ENCODE peak calls at places on chromosomes 12 and 14, in ten cellular contexts. V, G, E, R, O, I, B, J, A and Q are unnamed samples. For H3K36me3, the result is how much of the 10 kb centered on the place peaks cover.

GRCh38 chr12:40446385-40446784 is 221.6 kb downstream of the LRRK2 start:
- DNase-seq in B (no peak), R (no peak), J (peak), G (peak), V (peak), I (no peak), A (peak), E (no peak), O (peak), Q (no peak)

GRCh38 chr12:57736743-57737466 is 1.6 kb downstream of the AGAP2 start:
- DNase-seq in G (no peak), A (no peak), J (no peak), B (no peak), R (no peak), O (peak), V (no peak), I (no peak), E (no peak), Q (no peak)

GRCh38 chr14:26281280-26281998 is 316.4 kb downstream of the NOVA1 start:
- DNase-seq in R (no peak), O (peak), V (no peak), G (peak), B (no peak), J (peak), I (no peak), E (no peak), A (no peak), Q (no peak)

GRCh38 chr12:47408171-47408871 is 297.5 kb downstream of the RPAP3 start:
- DNase-seq in I (no peak), O (peak), G (peak), B (peak), A (no peak), J (peak), R (no peak), V (peak), E (no peak), Q (no peak)

GRCh38 chr12:7472060-7472459 is 28.1 kb upstream of the CD163L1 start:
- DNase-seq in B (no peak), R (no peak), I (no peak), O (no peak), V (no peak), E (peak), A (no peak), J (no peak), G (no peak), Q (no peak)

GRCh38 chr12:45674583-45674982 is 54.9 kb upstream of the ARID2 start:
- DNase-seq in O (no peak), B (no peak), G (no peak), E (peak), J (no peak), A (no peak), V (no peak), R (no peak), I (peak), Q (no peak)

GRCh38 chr12:22333186-22333745 is 1.2 kb downstream of the ST8SIA1 start:
- DNase-seq in J (no peak), G (no peak), V (no peak), O (no peak), E (no peak), R (no peak), B (no peak), A (no peak), I (no peak), Q (no peak)

GRCh38 chr12:25054076-25054782 is 105.3 kb upstream of the BCAT1 start:
- DNase-seq in E (no peak), A (no peak), I (no peak), V (no peak), R (no peak), B (no peak), J (no peak), O (no peak), G (no peak), Q (no peak)

GRCh38 chr12:25434493-25434892 is 118.6 kb downstream of the LMNTD1 start:
- DNase-seq in J (no peak), O (peak), V (no peak), G (no peak), A (no peak), R (no peak), E (no peak), I (no peak), B (no peak), Q (no peak)

GRCh38 chr12:7190268-7191055 is 976 bp downstream of the PEX5 start:
- DNase-seq in J (no peak), R (peak), G (peak), V (no peak), E (peak), O (peak), A (no peak), I (no peak), B (peak), Q (no peak)

GRCh38 chr12:99911076-99911475 is 73.7 kb downstream of the ANKS1B start:
- DNase-seq in I (no peak), A (no peak), G (peak), J (no peak), V (no peak), O (no peak), R (no peak), E (peak), B (no peak), Q (no peak)

GRCh38 chr12:88958153-88958552 is 377.9 kb upstream of the KITLG start:
- DNase-seq in V (no peak), O (peak), R (no peak), J (no peak), B (no peak), E (no peak), I (no peak), G (peak), A (no peak), Q (no peak)

GRCh38 chr12:501722-502447 is 42.1 kb downstream of the B4GALNT3 start:
- DNase-seq in I (peak), A (no peak), E (no peak), G (no peak), J (no peak), O (no peak), V (no peak), B (no peak), R (no peak), Q (no peak)

GRCh38 chr14:61482348-61483206 is 161.2 kb downstream of the PRKCH start:
- DNase-seq in A (peak), J (no peak), O (no peak), I (no peak), B (no peak), E (no peak), G (no peak), V (no peak), R (no peak), Q (no peak)

GRCh38 chr14:104171029-104171697 is 32.8 kb downstream of the KIF26A start:
- DNase-seq in A (no peak), B (no peak), I (peak), E (no peak), R (no peak), G (no peak), O (peak), J (no peak), V (no peak), Q (no peak)

GRCh38 chr14:58072288-58073071 is 79.5 kb downstream of the ARMH4 start:
- DNase-seq in A (peak), G (peak), I (peak), E (no peak), V (peak), J (peak), O (peak), B (peak), R (peak), Q (no peak)

GRCh38 chr14:22513066-22513812 is 75.8 kb downstream of the DAD1 start:
- DNase-seq in V (no peak), B (no peak), A (no peak), I (no peak), R (no peak), J (no peak), E (no peak), O (no peak), G (no peak), Q (no peak)

GRCh38 chr12:13956060-13956590 is 25.3 kb downstream of the GRIN2B start:
- DNase-seq in A (no peak), R (no peak), E (no peak), B (no peak), O (no peak), V (no peak), G (no peak), I (no peak), J (no peak), Q (no peak)

GRCh38 chr12:97464241-97465011 is 1.8 kb downstream of the RMST start:
- DNase-seq in V (no peak), E (no peak), B (no peak), J (no peak), G (no peak), O (peak), R (no peak), A (no peak), I (no peak), Q (no peak)

GRCh38 chr12:116962197-116962596 is 51.4 kb downstream of the FBXW8 start:
- DNase-seq in B (no peak), J (no peak), I (no peak), G (no peak), V (no peak), A (no peak), O (no peak), R (no peak), E (no peak), Q (no peak)

GRCh38 chr14:69268223-69268622 is 8.3 kb downstream of the GALNT16 start:
- DNase-seq in R (no peak), I (no peak), A (no peak), E (no peak), G (no peak), O (no peak), V (no peak), B (no peak), J (no peak), Q (no peak)

GRCh38 chr12:22201101-22201500 is 133.4 kb downstream of the ST8SIA1 start:
- DNase-seq in I (no peak), E (no peak), V (no peak), R (no peak), A (no peak), B (no peak), J (no peak), O (no peak), G (no peak), Q (no peak)

GRCh38 chr14:104851896-104852663 is 13.0 kb upstream of the CEP170B start:
- DNase-seq in R (no peak), J (no peak), E (no peak), O (peak), V (no peak), A (peak), I (no peak), B (no peak), G (no peak), Q (no peak)

GRCh38 chr12:6998708-6999451 is 19.4 kb downstream of the LPCAT3 start:
- DNase-seq in I (no peak), G (peak), E (no peak), J (no peak), A (no peak), V (peak), B (no peak), R (no peak), O (no peak), Q (no peak)

GRCh38 chr12:76135456-76135855 is 51.0 kb upstream of the NAP1L1 start:
- DNase-seq in I (no peak), R (no peak), O (no peak), E (no peak), G (no peak), B (no peak), J (no peak), V (no peak), A (no peak), Q (no peak)

GRCh38 chr12:76032043-76032981 is 736 bp upstream of the PHLDA1 start:
- DNase-seq in O (peak), G (peak), A (peak), I (peak), J (peak), V (no peak), E (peak), R (peak), B (peak), Q (peak)

GRCh38 chr12:29212682-29213397 is 63.8 kb downstream of the FAR2 start:
- DNase-seq in O (no peak), V (no peak), B (no peak), E (no peak), A (no peak), G (no peak), I (no peak), J (no peak), R (no peak), Q (no peak)

GRCh38 chr12:53049582-53050318 is at the start of gene TNS2:
- DNase-seq in R (no peak), A (peak), G (peak), J (peak), O (peak), E (peak), V (no peak), I (peak), B (peak), Q (peak)

GRCh38 chr12:21547437-21547836 is 21.3 kb downstream of the SPX start:
- DNase-seq in G (no peak), I (no peak), V (no peak), E (no peak), B (no peak), O (no peak), R (no peak), A (no peak), J (no peak), Q (no peak)

GRCh38 chr14:68785817-68786490 is 6.9 kb downstream of the ZFP36L1 start:
- DNase-seq in G (no peak), O (peak), J (peak), R (no peak), I (peak), A (no peak), V (no peak), B (peak), E (peak), Q (peak)

GRCh38 chr12:127191124-127191523 is 1075.8 kb upstream of the TMEM132C start:
- DNase-seq in J (no peak), B (no peak), O (no peak), R (no peak), A (no peak), V (no peak), I (no peak), E (no peak), G (no peak), Q (no peak)

GRCh38 chr12:106304797-106305196 is 2.3 kb downstream of the TCP11L2 start:
- DNase-seq in I (no peak), G (no peak), B (no peak), V (no peak), J (no peak), O (no peak), A (no peak), R (no peak), E (no peak), Q (no peak)

DNA sequence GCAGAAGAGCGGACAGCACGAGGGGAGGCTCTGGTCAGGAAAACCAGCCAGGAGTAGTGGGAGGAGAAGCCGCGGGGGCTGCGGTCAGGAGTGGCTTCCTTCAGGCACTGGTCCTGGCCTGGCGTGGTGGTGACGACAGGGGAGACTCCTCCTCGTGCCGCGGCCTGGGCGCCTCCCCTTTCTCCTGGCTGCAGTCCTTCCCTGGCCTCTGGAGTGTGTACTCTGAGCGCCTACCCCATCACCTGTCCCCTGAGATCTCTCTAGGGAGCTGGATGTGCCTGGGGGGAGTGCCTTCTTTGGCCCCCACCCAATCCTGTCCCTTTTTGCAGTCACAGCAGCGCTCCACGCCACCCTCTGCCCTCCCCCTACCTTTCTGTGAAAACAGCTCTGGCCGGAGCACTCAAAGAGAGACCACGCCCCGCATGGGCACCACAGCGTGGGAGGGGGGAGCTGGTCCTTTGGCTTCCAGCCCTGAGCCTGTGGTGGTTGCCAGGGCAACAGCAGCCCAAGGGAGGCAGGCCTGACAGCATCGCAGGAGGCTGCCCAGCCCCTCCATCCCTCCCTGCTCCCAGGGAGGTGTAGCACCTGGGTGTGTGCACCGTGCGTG is 125.9 kb downstream of the CALM1 start:
- DNase-seq in O (no peak), E (peak), R (peak), A (peak), B (peak), I (peak), V (no peak), J (no peak), G (no peak), Q (no peak)
- TF ChIP-seq POLR2AphosphoS5 in O (no peak), E (peak), R (peak), A (peak), B (no peak), I (no peak), V (no peak), J (no peak), G (no peak), Q (no peak)

GRCh38 chr14:50773632-50774541 is 57.1 kb downstream of the NIN start:
- DNase-seq in O (peak), V (no peak), J (peak), B (peak), R (peak), I (peak), E (no peak), G (peak), A (peak), Q (no peak)
- H3K27ac ChIP-seq in O (no peak), V (no peak), J (no peak), B (peak), R (no peak), I (no peak), E (no peak), G (no peak), A (peak), Q (peak)

DNA sequence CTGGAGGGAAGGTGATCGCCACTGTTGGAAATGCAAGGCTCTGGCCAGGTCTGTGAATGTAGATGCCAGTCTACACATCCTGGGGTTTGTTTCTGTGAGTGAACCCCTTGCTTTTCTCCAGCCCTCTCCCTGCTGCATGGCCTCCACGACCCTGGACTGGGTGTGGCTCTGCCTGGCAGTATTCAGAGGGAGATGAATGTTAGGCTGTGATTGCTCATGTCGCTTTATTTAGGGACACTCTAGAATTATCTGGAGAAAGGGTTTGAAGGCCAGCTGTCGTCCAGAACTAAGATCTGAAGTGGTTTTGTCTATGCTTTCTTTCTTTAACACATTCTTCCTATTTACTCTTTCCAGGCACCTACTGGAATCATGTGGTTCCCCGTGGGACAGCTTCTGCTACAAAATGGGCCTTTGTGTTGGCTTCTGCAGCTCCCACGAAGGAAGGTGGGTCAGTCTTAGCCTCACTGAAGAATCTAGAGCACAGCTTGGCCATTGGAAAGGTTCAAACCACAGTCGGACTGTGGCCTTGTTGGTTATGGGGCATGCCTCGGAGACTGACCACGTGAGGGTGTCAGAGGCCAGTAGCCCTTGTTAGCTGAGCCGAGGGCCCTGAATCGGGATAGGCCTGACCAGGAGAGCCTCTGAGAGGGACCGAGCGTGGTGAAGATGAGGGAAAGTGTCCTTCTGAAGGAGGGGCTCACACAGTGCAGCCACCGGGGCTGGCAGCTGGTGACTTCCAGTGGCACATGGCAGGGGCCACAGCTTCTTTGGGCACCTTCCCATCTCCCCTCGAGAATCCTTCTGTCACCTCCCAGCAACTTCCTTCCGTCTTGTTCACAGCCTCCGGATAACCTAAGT is 59.1 kb downstream of the ANKRD9 start:
- DNase-seq in A (no peak), R (no peak), O (no peak), E (no peak), I (no peak), G (no peak), B (no peak), J (no peak), V (no peak), Q (peak)
- H3K36me3 ChIP-seq in A (half or more), R (under half), O (under half), E (half or more), I (half or more), G (under half), B (under half), J (under half), V (under half), Q (half or more)

GRCh38 chr12:8698132-8698829 is 490 bp downstream of the RIMKLB start:
- DNase-seq in J (peak), G (no peak), E (peak), B (peak), V (no peak), A (peak), O (peak), I (peak), R (peak), Q (peak)
- TF ChIP-seq POLR2AphosphoS5 in J (peak), G (no peak), E (peak), B (no peak), V (no peak), A (no peak), O (no peak), I (peak), R (no peak), Q (no peak)

GRCh38 chr12:2922329-2922728 is 31.6 kb downstream of the TULP3 start:
- DNase-seq in I (no peak), B (no peak), V (no peak), J (no peak), E (no peak), O (peak), R (no peak), G (no peak), A (no peak), Q (no peak)

GRCh38 chr12:2925322-2925995 is 33.7 kb upstream of the TEAD4 start:
- DNase-seq in G (no peak), V (no peak), R (no peak), O (no peak), A (no peak), B (no peak), E (no peak), J (no peak), I (no peak), Q (no peak)

GRCh38 chr12:2919249-2919648 is 28.6 kb downstream of the TULP3 start:
- DNase-seq in A (no peak), O (no peak), B (no peak), I (no peak), E (no peak), R (no peak), G (no peak), J (no peak), V (no peak), Q (no peak)

GRCh38 chr12:2924019-2924418 is 33.3 kb downstream of the TULP3 start:
- DNase-seq in I (no peak), E (peak), V (no peak), G (no peak), A (no peak), J (no peak), R (no peak), B (no peak), O (no peak), Q (no peak)
- H3K27ac ChIP-seq in I (no peak), E (no peak), V (no peak), G (no peak), A (no peak), J (no peak), R (no peak), B (no peak), O (no peak), Q (no peak)

GRCh38 chr12:123396543-123396942 is 12.6 kb downstream of the KMT5A start:
- DNase-seq in E (no peak), B (no peak), G (no peak), O (no peak), R (no peak), V (no peak), A (no peak), J (no peak), I (no peak), Q (no peak)
- H3K36me3 ChIP-seq in E (under half), B (under half), G (half or more), O (under half), R (under half), V (half or more), A (under half), J (half or more), I (half or more), Q (half or more)

GRCh38 chr12:96238336-96239031 is 44.3 kb downstream of the ELK3 start:
- DNase-seq in R (no peak), B (no peak), J (no peak), E (peak), O (no peak), I (no peak), A (no peak), G (no peak), V (no peak), Q (no peak)
- TF ChIP-seq POLR2AphosphoS5 in R (no peak), B (no peak), J (no peak), E (peak), O (no peak), I (no peak), A (no peak), G (no peak), V (no peak), Q (no peak)

GRCh38 chr12:54324617-54325441 is at the start of gene COPZ1:
- DNase-seq in G (peak), I (peak), J (peak), A (peak), R (peak), E (peak), B (peak), V (peak), O (peak), Q (peak)
- H3K27ac ChIP-seq in G (peak), I (peak), J (peak), A (peak), R (peak), E (peak), B (peak), V (peak), O (peak), Q (peak)